ENCODE peak calls at places on chromosomes 7 and 10, in four cellular contexts. One of them, this sample, is unnamed.

GRCh38 chr10:87547734-87548311 is 43.1 kb downstream of the MINPP1 start:
- DNase-seq in cardiac muscle cell: no peak
- DNase-seq in GM23248: peak; percentile 91
- DNase-seq in thoracic aorta: no peak
- DNase-seq in this sample: no peak

GRCh38 chr10:24008164-24009066 is 200.5 kb upstream of the KIAA1217 start:
- DNase-seq in thoracic aorta: no peak
- DNase-seq in cardiac muscle cell: peak; percentile 60
- DNase-seq in GM23248: peak; percentile 52
- DNase-seq in this sample: peak; percentile 28

GRCh38 chr7:45971661-45972175 is 50.6 kb upstream of the IGFBP3 start:
- DNase-seq in GM23248: no peak
- DNase-seq in cardiac muscle cell: no peak
- DNase-seq in thoracic aorta: no peak
- DNase-seq in this sample: no peak

GRCh38 chr10:23399701-23400144 is 39.2 kb upstream of the OTUD1 start:
- DNase-seq in thoracic aorta: no peak
- DNase-seq in cardiac muscle cell: peak; percentile 77
- DNase-seq in GM23248: peak; percentile 95
- DNase-seq in this sample: peak; percentile 73

GRCh38 chr10:61994404-61995031 is 93.0 kb downstream of the ARID5B start:
- DNase-seq in cardiac muscle cell: no peak
- DNase-seq in GM23248: no peak
- DNase-seq in thoracic aorta: no peak
- DNase-seq in this sample: no peak

GRCh38 chr10:5888843-5889623 is 660 bp downstream of the ANKRD16 start:
- DNase-seq in thoracic aorta: no peak
- DNase-seq in GM23248: peak; percentile 66
- DNase-seq in cardiac muscle cell: peak; percentile 69
- DNase-seq in this sample: peak; percentile 27

GRCh38 chr10:59709472-59710125 is at the start of gene SLC16A9:
- DNase-seq in cardiac muscle cell: peak; percentile 75
- DNase-seq in GM23248: peak; percentile 45
- DNase-seq in thoracic aorta: no peak
- DNase-seq in this sample: peak; percentile 52

GRCh38 chr7:135768990-135769389 is 20.4 kb upstream of the FAM180A start:
- DNase-seq in cardiac muscle cell: no peak
- DNase-seq in thoracic aorta: no peak
- DNase-seq in GM23248: no peak
- DNase-seq in this sample: no peak

GRCh38 chr10:132064082-132064755 is 1.5 kb upstream of the JAKMIP3 start:
- DNase-seq in thoracic aorta: no peak
- DNase-seq in GM23248: no peak
- DNase-seq in cardiac muscle cell: no peak
- DNase-seq in this sample: no peak

GRCh38 chr10:3758491-3758970 is 26.5 kb downstream of the KLF6 start:
- DNase-seq in GM23248: no peak
- DNase-seq in thoracic aorta: no peak
- DNase-seq in cardiac muscle cell: no peak
- DNase-seq in this sample: no peak

GRCh38 chr7:152640829-152641228 is 35.1 kb downstream of the XRCC2 start:
- DNase-seq in GM23248: no peak
- DNase-seq in cardiac muscle cell: no peak
- DNase-seq in thoracic aorta: no peak
- DNase-seq in this sample: no peak
- H3K4me1 ChIP-seq in GM23248: no peaks in the 10 kb centered on the region
- H3K4me1 ChIP-seq in cardiac muscle cell: no peaks in the 10 kb centered on the region
- H3K4me1 ChIP-seq in thoracic aorta: no peaks in the 10 kb centered on the region
- H3K4me1 ChIP-seq in this sample: peaks cover 14% of the 10 kb centered on the region

DNA sequence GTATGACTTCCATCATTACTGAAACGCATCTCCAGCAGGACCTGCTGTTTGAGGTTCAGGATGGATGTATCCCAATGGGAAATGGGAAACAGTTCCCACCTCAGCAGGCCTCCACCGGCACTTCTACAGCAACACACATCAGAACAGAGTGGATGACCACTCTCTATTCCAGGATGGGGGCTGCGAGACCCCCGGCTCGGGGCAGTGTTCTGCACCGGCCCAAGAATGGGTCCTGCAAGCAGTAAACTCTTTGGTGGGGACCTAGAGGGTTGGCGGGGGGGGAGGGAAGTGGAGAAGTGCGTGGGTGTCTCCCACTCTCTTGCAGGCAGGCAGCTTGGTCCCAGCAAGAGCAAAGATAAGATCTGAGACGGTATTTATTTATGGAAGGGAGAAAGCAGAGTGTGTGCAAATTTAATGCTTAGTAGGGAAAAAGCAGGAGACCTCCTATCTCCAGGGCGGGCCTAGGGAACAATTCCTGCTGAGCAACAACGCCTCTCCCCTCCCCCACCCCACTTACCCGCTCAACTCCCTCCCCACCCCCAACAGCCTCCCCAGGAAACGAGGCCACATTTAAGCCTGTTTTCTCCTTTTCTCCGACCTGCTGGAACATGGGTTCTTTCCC is 4.0 kb downstream of the SFMBT2 start:
- DNase-seq in GM23248: no peak
- DNase-seq in cardiac muscle cell: no peak
- DNase-seq in thoracic aorta: no peak
- DNase-seq in this sample: no peak
- H3K4me3 ChIP-seq in GM23248: no peak overlapping the region
- H3K4me3 ChIP-seq in cardiac muscle cell: peak overlapping the region; percentile 95
- H3K4me3 ChIP-seq in thoracic aorta: peak overlapping the region; percentile 85
- H3K4me3 ChIP-seq in this sample: no peak overlapping the region

GRCh38 chr7:116226664-116227063 is 16.3 kb downstream of the TES start:
- DNase-seq in cardiac muscle cell: no peak
- DNase-seq in GM23248: peak; percentile 52
- DNase-seq in thoracic aorta: no peak
- DNase-seq in this sample: no peak
- H3K4me1 ChIP-seq in cardiac muscle cell: no peaks in the 10 kb centered on the region
- H3K4me1 ChIP-seq in GM23248: peaks cover 66% of the 10 kb centered on the region
- H3K4me1 ChIP-seq in thoracic aorta: peaks cover 78% of the 10 kb centered on the region
- H3K4me1 ChIP-seq in this sample: peaks cover 10% of the 10 kb centered on the region

GRCh38 chr7:27161214-27161720 is 4.1 kb downstream of the HOXA9 start:
- DNase-seq in cardiac muscle cell: no peak
- DNase-seq in thoracic aorta: no peak
- DNase-seq in GM23248: peak; percentile 51
- DNase-seq in this sample: no peak

GRCh38 chr7:27159278-27160146 is 3.0 kb upstream of the HOXA7 start:
- DNase-seq in thoracic aorta: no peak
- DNase-seq in cardiac muscle cell: no peak
- DNase-seq in GM23248: no peak
- DNase-seq in this sample: no peak

GRCh38 chr7:27160546-27161213 is 4.2 kb upstream of the HOXA7 start:
- DNase-seq in GM23248: peak; percentile 91
- DNase-seq in cardiac muscle cell: peak; percentile 86
- DNase-seq in thoracic aorta: peak; percentile 54
- DNase-seq in this sample: peak; percentile 95

GRCh38 chr7:27158436-27159277 is 2.2 kb upstream of the HOXA7 start:
- DNase-seq in GM23248: no peak
- DNase-seq in thoracic aorta: no peak
- DNase-seq in cardiac muscle cell: no peak
- DNase-seq in this sample: no peak

GRCh38 chr7:27160147-27160545 is 3.7 kb upstream of the HOXA7 start:
- DNase-seq in cardiac muscle cell: no peak
- DNase-seq in thoracic aorta: no peak
- DNase-seq in GM23248: no peak
- DNase-seq in this sample: no peak
- H3K4me3 ChIP-seq in cardiac muscle cell: peak overlapping the region; percentile 45
- H3K4me3 ChIP-seq in thoracic aorta: peak overlapping the region; percentile 78
- H3K4me3 ChIP-seq in GM23248: peak overlapping the region; percentile 83
- H3K4me3 ChIP-seq in this sample: peak overlapping the region; percentile 77

DNA sequence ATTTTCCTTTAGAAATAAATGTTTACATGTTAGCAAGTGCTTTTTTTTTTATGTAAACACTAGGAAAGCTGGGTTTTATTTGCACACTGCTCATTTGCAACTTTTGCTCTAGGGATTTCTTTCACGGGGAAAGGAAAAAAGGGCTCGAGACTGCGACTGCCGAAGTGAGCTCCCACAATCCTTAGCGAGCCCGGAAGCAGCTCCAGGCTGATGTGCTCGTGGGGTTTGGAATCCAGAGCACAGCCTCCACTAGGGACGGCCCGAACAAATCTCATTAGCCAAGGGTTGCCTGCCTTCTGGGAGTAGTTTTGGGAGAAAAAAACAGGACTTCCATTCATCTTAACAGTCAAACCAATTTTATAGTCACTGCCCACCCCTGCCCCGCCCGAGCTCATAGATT is 107.9 kb upstream of the YAE1 start:
- DNase-seq in GM23248: no peak
- DNase-seq in thoracic aorta: no peak
- DNase-seq in cardiac muscle cell: no peak
- DNase-seq in this sample: no peak
- H3K4me1 ChIP-seq in GM23248: no peaks in the 10 kb centered on the region
- H3K4me1 ChIP-seq in thoracic aorta: no peaks in the 10 kb centered on the region
- H3K4me1 ChIP-seq in cardiac muscle cell: no peaks in the 10 kb centered on the region
- H3K4me1 ChIP-seq in this sample: peaks cover 3% of the 10 kb centered on the region

GRCh38 chr7:94396044-94396443 is 1.3 kb downstream of the COL1A2 start:
- DNase-seq in thoracic aorta: no peak
- DNase-seq in cardiac muscle cell: no peak
- DNase-seq in GM23248: peak; percentile 91
- DNase-seq in this sample: no peak
- H3K4me3 ChIP-seq in thoracic aorta: peak overlapping the region; percentile 74
- H3K4me3 ChIP-seq in cardiac muscle cell: no peak overlapping the region
- H3K4me3 ChIP-seq in GM23248: peak overlapping the region; percentile 99
- H3K4me3 ChIP-seq in this sample: no peak overlapping the region

GRCh38 chr10:15360566-15360965 is 10.5 kb downstream of the FAM171A1 start:
- DNase-seq in GM23248: no peak
- DNase-seq in thoracic aorta: no peak
- DNase-seq in cardiac muscle cell: no peak
- DNase-seq in this sample: no peak

GRCh38 chr10:15363031-15363430 is 8.1 kb downstream of the FAM171A1 start:
- DNase-seq in thoracic aorta: no peak
- DNase-seq in cardiac muscle cell: no peak
- DNase-seq in GM23248: no peak
- DNase-seq in this sample: no peak

GRCh38 chr10:15365690-15366089 is 5.4 kb downstream of the FAM171A1 start:
- DNase-seq in GM23248: no peak
- DNase-seq in cardiac muscle cell: no peak
- DNase-seq in thoracic aorta: no peak
- DNase-seq in this sample: no peak

GRCh38 chr10:15361131-15361530 is 10.0 kb downstream of the FAM171A1 start:
- DNase-seq in thoracic aorta: no peak
- DNase-seq in GM23248: no peak
- DNase-seq in cardiac muscle cell: no peak
- DNase-seq in this sample: no peak
- H3K4me1 ChIP-seq in thoracic aorta: no peaks in the 10 kb centered on the region
- H3K4me1 ChIP-seq in GM23248: peaks cover 6% of the 10 kb centered on the region
- H3K4me1 ChIP-seq in cardiac muscle cell: no peaks in the 10 kb centered on the region
- H3K4me1 ChIP-seq in this sample: no peaks in the 10 kb centered on the region

DNA sequence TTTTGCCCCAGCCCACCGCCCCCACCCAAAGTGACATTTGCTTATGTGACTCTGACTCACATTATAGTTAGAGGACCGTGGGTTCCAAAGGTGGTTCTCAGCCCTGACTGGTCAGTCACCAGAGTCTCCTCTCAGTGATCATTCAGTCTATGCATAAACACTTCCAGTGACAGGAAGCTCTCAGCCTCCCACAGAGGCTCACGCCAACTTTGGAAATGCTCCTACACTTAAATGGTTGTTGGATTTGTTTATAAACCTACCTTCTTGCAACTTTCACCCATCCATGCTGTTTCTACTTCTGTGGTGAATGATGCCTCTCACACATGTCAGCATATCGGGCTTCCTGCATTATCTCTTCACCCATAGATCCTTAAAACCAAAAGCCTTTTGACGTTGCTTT is 46.4 kb upstream of the FGL2 start:
- DNase-seq in cardiac muscle cell: peak; percentile 41
- DNase-seq in thoracic aorta: no peak
- DNase-seq in GM23248: no peak
- DNase-seq in this sample: no peak
- H3K4me3 ChIP-seq in cardiac muscle cell: no peak overlapping the region
- H3K4me3 ChIP-seq in thoracic aorta: no peak overlapping the region
- H3K4me3 ChIP-seq in GM23248: no peak overlapping the region
- H3K4me3 ChIP-seq in this sample: no peak overlapping the region